ENCODE peak calls at places on chromosomes 7 and 10, in four cellular contexts. One of them, this sample, is unnamed.

GRCh38 chr10:88244781-88245350 is 338.3 kb downstream of the RNLS start:
- DNase-seq in left lung: no peak
- DNase-seq in heart left ventricle: no peak
- DNase-seq in left ventricle myocardium inferior: no peak
- DNase-seq in this sample: no peak

GRCh38 chr10:78255214-78255613 is 221.6 kb downstream of the RPS24 start:
- DNase-seq in left ventricle myocardium inferior: no peak
- DNase-seq in heart left ventricle: no peak
- DNase-seq in left lung: no peak
- DNase-seq in this sample: no peak

GRCh38 chr7:137142376-137142775 is 201.2 kb downstream of the PTN start:
- DNase-seq in left lung: no peak
- DNase-seq in heart left ventricle: no peak
- DNase-seq in left ventricle myocardium inferior: no peak
- DNase-seq in this sample: no peak

GRCh38 chr10:72274730-72275350 is 1.1 kb downstream of the DDIT4 start:
- DNase-seq in left ventricle myocardium inferior: peak; percentile 72
- DNase-seq in left lung: peak; percentile 73
- DNase-seq in heart left ventricle: peak; percentile 87
- DNase-seq in this sample: peak; percentile 63

GRCh38 chr7:94338921-94339371 is 55.7 kb upstream of the COL1A2 start:
- DNase-seq in left ventricle myocardium inferior: no peak
- DNase-seq in heart left ventricle: no peak
- DNase-seq in left lung: no peak
- DNase-seq in this sample: no peak

GRCh38 chr10:52308251-52309031 is 5.6 kb upstream of the DKK1 start:
- DNase-seq in left lung: peak; percentile 49
- DNase-seq in left ventricle myocardium inferior: peak; percentile 32
- DNase-seq in heart left ventricle: peak; percentile 65
- DNase-seq in this sample: peak; percentile 25

GRCh38 chr10:5184987-5185386 is at the start of gene AKR1C8:
- DNase-seq in heart left ventricle: no peak
- DNase-seq in left lung: no peak
- DNase-seq in left ventricle myocardium inferior: no peak
- DNase-seq in this sample: no peak

GRCh38 chr10:69943292-69943820 is 109.3 kb upstream of the MACROH2A2 start:
- DNase-seq in heart left ventricle: no peak
- DNase-seq in left ventricle myocardium inferior: no peak
- DNase-seq in left lung: no peak
- DNase-seq in this sample: no peak

GRCh38 chr10:116809528-116810500 is 39.5 kb upstream of the ENO4 start:
- DNase-seq in left lung: no peak
- DNase-seq in left ventricle myocardium inferior: peak; percentile 23
- DNase-seq in heart left ventricle: no peak
- DNase-seq in this sample: no peak
- TF ChIP-seq CTCF in left lung: peak; percentile 15
- TF ChIP-seq CTCF in left ventricle myocardium inferior: peak; percentile 57
- TF ChIP-seq CTCF in heart left ventricle: peak; percentile 23
- TF ChIP-seq CTCF in this sample: peak; percentile 49

GRCh38 chr10:75276029-75276872 is 40.5 kb upstream of the COMTD1 start:
- DNase-seq in heart left ventricle: no peak
- DNase-seq in left ventricle myocardium inferior: no peak
- DNase-seq in left lung: no peak
- DNase-seq in this sample: no peak
- TF ChIP-seq CTCF in heart left ventricle: no peak
- TF ChIP-seq CTCF in left ventricle myocardium inferior: no peak
- TF ChIP-seq CTCF in left lung: no peak
- TF ChIP-seq CTCF in this sample: no peak

GRCh38 chr7:66427956-66428355 is 200.7 kb upstream of the KCTD7 start:
- DNase-seq in heart left ventricle: no peak
- DNase-seq in left ventricle myocardium inferior: no peak
- DNase-seq in left lung: no peak
- DNase-seq in this sample: no peak

GRCh38 chr7:66426332-66426731 is 202.3 kb upstream of the KCTD7 start:
- DNase-seq in left lung: no peak
- DNase-seq in left ventricle myocardium inferior: no peak
- DNase-seq in heart left ventricle: no peak
- DNase-seq in this sample: no peak

GRCh38 chr7:66426996-66427395 is 201.7 kb upstream of the KCTD7 start:
- DNase-seq in left ventricle myocardium inferior: no peak
- DNase-seq in left lung: no peak
- DNase-seq in heart left ventricle: no peak
- DNase-seq in this sample: no peak

GRCh38 chr7:66421830-66422229 is 206.9 kb upstream of the KCTD7 start:
- DNase-seq in heart left ventricle: no peak
- DNase-seq in left lung: no peak
- DNase-seq in left ventricle myocardium inferior: no peak
- DNase-seq in this sample: no peak

GRCh38 chr7:66423729-66424128 is 205.0 kb upstream of the KCTD7 start:
- DNase-seq in left ventricle myocardium inferior: no peak
- DNase-seq in heart left ventricle: no peak
- DNase-seq in left lung: no peak
- DNase-seq in this sample: no peak
- TF ChIP-seq CTCF in left ventricle myocardium inferior: no peak
- TF ChIP-seq CTCF in heart left ventricle: no peak
- TF ChIP-seq CTCF in left lung: no peak
- TF ChIP-seq CTCF in this sample: no peak

GRCh38 chr10:119153661-119154060 is 11.9 kb downstream of the SFXN4 start:
- DNase-seq in heart left ventricle: no peak
- DNase-seq in left lung: no peak
- DNase-seq in left ventricle myocardium inferior: no peak
- DNase-seq in this sample: no peak

GRCh38 chr10:119153041-119153440 is 12.5 kb downstream of the SFXN4 start:
- DNase-seq in heart left ventricle: no peak
- DNase-seq in left ventricle myocardium inferior: no peak
- DNase-seq in left lung: no peak
- DNase-seq in this sample: no peak

GRCh38 chr10:119149157-119149556 is 16.4 kb downstream of the SFXN4 start:
- DNase-seq in left lung: no peak
- DNase-seq in heart left ventricle: no peak
- DNase-seq in left ventricle myocardium inferior: no peak
- DNase-seq in this sample: no peak

DNA sequence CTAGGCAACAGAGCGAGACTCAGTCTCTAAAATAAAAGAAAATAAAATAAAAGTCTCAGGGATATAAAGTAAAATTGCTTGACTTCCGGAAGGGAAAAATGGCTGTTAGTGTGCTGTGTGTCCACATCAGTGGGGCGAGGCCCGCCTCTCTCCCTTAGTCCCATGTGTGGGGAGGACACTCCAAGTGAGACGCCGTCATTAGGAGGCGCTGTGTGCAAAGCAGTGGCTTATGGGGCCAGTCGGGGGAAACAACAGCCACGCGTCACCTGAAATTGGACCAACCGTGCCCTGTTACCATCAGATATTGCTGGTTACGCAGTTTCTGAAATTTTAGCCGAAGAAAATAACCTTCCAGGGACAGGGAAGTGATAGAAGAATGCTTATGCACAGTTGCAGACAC is 15.8 kb downstream of the SFXN4 start:
- DNase-seq in heart left ventricle: no peak
- DNase-seq in left lung: no peak
- DNase-seq in left ventricle myocardium inferior: no peak
- DNase-seq in this sample: no peak
- TF ChIP-seq CTCF in heart left ventricle: no peak
- TF ChIP-seq CTCF in left lung: no peak
- TF ChIP-seq CTCF in left ventricle myocardium inferior: no peak
- TF ChIP-seq CTCF in this sample: no peak